ENCODE peak calls at places on chromosomes 3 and 15, in nine cellular contexts. One of them, this sample, is unnamed.

GRCh38 chr15:101451192-101451799 is 38.2 kb downstream of the PCSK6 start:
- DNase-seq in Peyer's patch: no peak
- DNase-seq in HepG2: no peak
- DNase-seq in psoas muscle: peak; percentile 76
- DNase-seq in tibial artery: peak; percentile 54
- DNase-seq in MG63: no peak
- DNase-seq in H7: no peak
- DNase-seq in GM12878: no peak
- DNase-seq in CD8-positive, alpha-beta memory T cell: no peak
- DNase-seq in this sample: no peak

GRCh38 chr3:196186661-196187573 is 24.3 kb downstream of the ZDHHC19 start:
- DNase-seq in Peyer's patch: no peak
- DNase-seq in HepG2: no peak
- DNase-seq in psoas muscle: no peak
- DNase-seq in tibial artery: no peak
- DNase-seq in MG63: no peak
- DNase-seq in H7: peak; percentile 89
- DNase-seq in GM12878: peak; percentile 64
- DNase-seq in CD8-positive, alpha-beta memory T cell: peak; percentile 35
- DNase-seq in this sample: peak; percentile 43

GRCh38 chr3:42498791-42499477 is 3.5 kb upstream of the VIPR1 start:
- DNase-seq in Peyer's patch: peak; percentile 43
- DNase-seq in HepG2: no peak
- DNase-seq in psoas muscle: no peak
- DNase-seq in tibial artery: peak; percentile 16
- DNase-seq in MG63: no peak
- DNase-seq in H7: peak; percentile 22
- DNase-seq in GM12878: no peak
- DNase-seq in CD8-positive, alpha-beta memory T cell: no peak
- DNase-seq in this sample: no peak

GRCh38 chr15:59388670-59389069 is 16.0 kb upstream of the MYO1E start:
- DNase-seq in Peyer's patch: no peak
- DNase-seq in HepG2: no peak
- DNase-seq in psoas muscle: no peak
- DNase-seq in tibial artery: no peak
- DNase-seq in MG63: no peak
- DNase-seq in H7: no peak
- DNase-seq in GM12878: no peak
- DNase-seq in CD8-positive, alpha-beta memory T cell: no peak
- DNase-seq in this sample: no peak

GRCh38 chr3:79385211-79385610 is 382.6 kb downstream of the ROBO1 start:
- DNase-seq in Peyer's patch: no peak
- DNase-seq in HepG2: no peak
- DNase-seq in psoas muscle: no peak
- DNase-seq in tibial artery: no peak
- DNase-seq in MG63: no peak
- DNase-seq in H7: no peak
- DNase-seq in GM12878: no peak
- DNase-seq in CD8-positive, alpha-beta memory T cell: no peak
- DNase-seq in this sample: no peak

GRCh38 chr3:25856902-25857518 is 67.1 kb downstream of the OXSM start:
- DNase-seq in Peyer's patch: no peak
- DNase-seq in HepG2: peak; percentile 23
- DNase-seq in psoas muscle: no peak
- DNase-seq in tibial artery: no peak
- DNase-seq in MG63: peak; percentile 0
- DNase-seq in H7: peak; percentile 31
- DNase-seq in GM12878: no peak
- DNase-seq in CD8-positive, alpha-beta memory T cell: no peak
- DNase-seq in this sample: no peak

GRCh38 chr15:81278306-81279029 is 45.5 kb downstream of the STARD5 start:
- DNase-seq in Peyer's patch: no peak
- DNase-seq in HepG2: no peak
- DNase-seq in psoas muscle: no peak
- DNase-seq in tibial artery: no peak
- DNase-seq in MG63: no peak
- DNase-seq in H7: no peak
- DNase-seq in GM12878: no peak
- DNase-seq in CD8-positive, alpha-beta memory T cell: no peak
- DNase-seq in this sample: no peak

GRCh38 chr3:53168175-53168923 is 7.3 kb downstream of the PRKCD start:
- DNase-seq in Peyer's patch: no peak
- DNase-seq in HepG2: no peak
- DNase-seq in psoas muscle: no peak
- DNase-seq in tibial artery: peak; percentile 43
- DNase-seq in MG63: no peak
- DNase-seq in H7: peak; percentile 82
- DNase-seq in GM12878: no peak
- DNase-seq in CD8-positive, alpha-beta memory T cell: no peak
- DNase-seq in this sample: no peak

GRCh38 chr3:109729111-109729510 is 391.8 kb upstream of the DPPA4 start:
- DNase-seq in Peyer's patch: no peak
- DNase-seq in HepG2: no peak
- DNase-seq in psoas muscle: no peak
- DNase-seq in tibial artery: no peak
- DNase-seq in MG63: no peak
- DNase-seq in H7: no peak
- DNase-seq in GM12878: no peak
- DNase-seq in CD8-positive, alpha-beta memory T cell: no peak
- DNase-seq in this sample: no peak

GRCh38 chr3:15271785-15272381 is 60.5 kb downstream of the SH3BP5 start:
- DNase-seq in Peyer's patch: no peak
- DNase-seq in HepG2: no peak
- DNase-seq in psoas muscle: no peak
- DNase-seq in tibial artery: no peak
- DNase-seq in MG63: no peak
- DNase-seq in H7: no peak
- DNase-seq in GM12878: peak; percentile 90
- DNase-seq in CD8-positive, alpha-beta memory T cell: peak; percentile 93
- DNase-seq in this sample: peak; percentile 73

GRCh38 chr3:28267984-28268849 is 26.8 kb downstream of the CMC1 start:
- DNase-seq in Peyer's patch: no peak
- DNase-seq in HepG2: no peak
- DNase-seq in psoas muscle: no peak
- DNase-seq in tibial artery: no peak
- DNase-seq in MG63: no peak
- DNase-seq in H7: no peak
- DNase-seq in GM12878: no peak
- DNase-seq in CD8-positive, alpha-beta memory T cell: no peak
- DNase-seq in this sample: peak; percentile 21

GRCh38 chr3:63920001-63920400 is 7.8 kb upstream of the SCAANT1 start:
- DNase-seq in Peyer's patch: no peak
- DNase-seq in HepG2: no peak
- DNase-seq in psoas muscle: no peak
- DNase-seq in tibial artery: no peak
- DNase-seq in MG63: no peak
- DNase-seq in H7: no peak
- DNase-seq in GM12878: no peak
- DNase-seq in CD8-positive, alpha-beta memory T cell: no peak
- DNase-seq in this sample: no peak

GRCh38 chr3:63921741-63922482 is 9.7 kb upstream of the SCAANT1 start:
- DNase-seq in Peyer's patch: no peak
- DNase-seq in HepG2: no peak
- DNase-seq in psoas muscle: no peak
- DNase-seq in tibial artery: no peak
- DNase-seq in MG63: no peak
- DNase-seq in H7: no peak
- DNase-seq in GM12878: peak; percentile 71
- DNase-seq in CD8-positive, alpha-beta memory T cell: no peak
- DNase-seq in this sample: no peak

GRCh38 chr3:63922800-63923199 is 10.6 kb upstream of the SCAANT1 start:
- DNase-seq in Peyer's patch: no peak
- DNase-seq in HepG2: no peak
- DNase-seq in psoas muscle: no peak
- DNase-seq in tibial artery: no peak
- DNase-seq in MG63: no peak
- DNase-seq in H7: no peak
- DNase-seq in GM12878: no peak
- DNase-seq in CD8-positive, alpha-beta memory T cell: no peak
- DNase-seq in this sample: no peak

GRCh38 chr3:63914312-63914711 is 2.1 kb upstream of the SCAANT1 start:
- DNase-seq in Peyer's patch: no peak
- DNase-seq in HepG2: no peak
- DNase-seq in psoas muscle: no peak
- DNase-seq in tibial artery: peak; percentile 30
- DNase-seq in MG63: no peak
- DNase-seq in H7: no peak
- DNase-seq in GM12878: no peak
- DNase-seq in CD8-positive, alpha-beta memory T cell: no peak
- DNase-seq in this sample: peak; percentile 61

DNA sequence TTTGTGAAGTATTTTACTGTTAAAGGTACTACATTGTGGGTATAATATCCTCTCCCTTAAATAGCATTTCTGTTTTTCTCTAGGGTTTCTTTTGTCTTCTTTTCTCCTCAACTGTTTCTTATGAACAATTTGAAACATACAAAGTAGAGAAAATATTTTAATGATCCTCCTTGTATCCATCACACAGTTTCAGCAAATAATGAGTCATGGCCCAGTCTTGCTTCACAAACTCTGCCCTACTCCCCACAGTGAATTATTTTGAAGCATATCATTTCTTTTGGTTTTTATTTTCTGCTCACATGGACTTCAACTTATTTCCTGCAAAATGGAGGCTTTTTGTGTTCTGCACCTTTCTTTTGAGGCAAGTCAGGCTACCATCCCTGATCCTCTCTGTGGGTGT is 6.1 kb upstream of the SCAANT1 start:
- DNase-seq in Peyer's patch: no peak
- DNase-seq in HepG2: no peak
- DNase-seq in psoas muscle: no peak
- DNase-seq in tibial artery: no peak
- DNase-seq in MG63: no peak
- DNase-seq in H7: no peak
- DNase-seq in GM12878: no peak
- DNase-seq in CD8-positive, alpha-beta memory T cell: no peak
- DNase-seq in this sample: no peak
- H3K36me3 ChIP-seq in Peyer's patch: no peaks in the 10 kb centered on the region
- H3K36me3 ChIP-seq in HepG2: peaks cover 14% of the 10 kb centered on the region
- H3K36me3 ChIP-seq in psoas muscle: peaks cover 61% of the 10 kb centered on the region
- H3K36me3 ChIP-seq in tibial artery: peaks cover 45% of the 10 kb centered on the region
- H3K36me3 ChIP-seq in MG63: peaks cover 37% of the 10 kb centered on the region
- H3K36me3 ChIP-seq in H7: no peaks in the 10 kb centered on the region
- H3K36me3 ChIP-seq in GM12878: no peaks in the 10 kb centered on the region
- H3K36me3 ChIP-seq in CD8-positive, alpha-beta memory T cell: peaks cover 5% of the 10 kb centered on the region
- H3K36me3 ChIP-seq in this sample: no peaks in the 10 kb centered on the region

GRCh38 chr15:29699791-29700190 is 122.5 kb downstream of the TJP1 start:
- DNase-seq in Peyer's patch: no peak
- DNase-seq in HepG2: no peak
- DNase-seq in psoas muscle: no peak
- DNase-seq in tibial artery: no peak
- DNase-seq in MG63: no peak
- DNase-seq in H7: no peak
- DNase-seq in GM12878: no peak
- DNase-seq in CD8-positive, alpha-beta memory T cell: no peak
- DNase-seq in this sample: no peak

GRCh38 chr15:29700296-29700695 is 122.0 kb downstream of the TJP1 start:
- DNase-seq in Peyer's patch: no peak
- DNase-seq in HepG2: peak; percentile 24
- DNase-seq in psoas muscle: no peak
- DNase-seq in tibial artery: no peak
- DNase-seq in MG63: no peak
- DNase-seq in H7: no peak
- DNase-seq in GM12878: no peak
- DNase-seq in CD8-positive, alpha-beta memory T cell: no peak
- DNase-seq in this sample: no peak

GRCh38 chr15:29708519-29708918 is 113.7 kb downstream of the TJP1 start:
- DNase-seq in Peyer's patch: no peak
- DNase-seq in HepG2: no peak
- DNase-seq in psoas muscle: no peak
- DNase-seq in tibial artery: no peak
- DNase-seq in MG63: no peak
- DNase-seq in H7: no peak
- DNase-seq in GM12878: no peak
- DNase-seq in CD8-positive, alpha-beta memory T cell: no peak
- DNase-seq in this sample: no peak

GRCh38 chr15:29701151-29701550 is 121.1 kb downstream of the TJP1 start:
- DNase-seq in Peyer's patch: no peak
- DNase-seq in HepG2: no peak
- DNase-seq in psoas muscle: no peak
- DNase-seq in tibial artery: no peak
- DNase-seq in MG63: no peak
- DNase-seq in H7: no peak
- DNase-seq in GM12878: no peak
- DNase-seq in CD8-positive, alpha-beta memory T cell: no peak
- DNase-seq in this sample: no peak

DNA sequence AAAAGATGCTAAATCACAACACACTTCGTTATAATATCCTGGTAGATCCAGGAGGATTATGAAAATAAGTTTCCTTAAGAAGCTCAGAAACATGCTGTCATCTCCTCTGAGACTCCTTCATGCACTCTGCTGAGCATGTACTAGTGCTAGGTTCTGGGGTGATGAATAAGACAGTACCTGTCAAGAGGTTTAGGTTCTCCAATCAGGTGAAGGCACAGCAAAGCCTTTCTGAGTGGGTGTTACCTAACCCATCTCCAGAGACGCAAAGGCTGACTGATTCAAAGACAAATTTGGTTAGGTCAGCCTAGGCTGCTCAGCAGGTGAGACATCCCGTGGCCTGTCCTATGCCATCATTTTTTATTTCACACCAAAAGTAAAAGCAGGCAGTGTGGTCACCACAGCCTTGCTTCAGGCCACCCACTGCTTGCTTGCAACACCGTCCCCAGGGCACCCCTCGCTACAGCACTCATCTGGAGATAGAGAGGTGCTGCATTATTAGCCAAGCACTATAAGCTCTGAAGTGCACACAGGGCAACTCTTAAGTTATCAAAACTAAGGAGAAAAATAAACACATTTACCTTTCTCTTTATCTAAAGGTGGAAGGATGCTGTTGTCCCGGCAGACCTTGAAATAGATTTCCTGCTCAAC is 117.2 kb downstream of the TJP1 start:
- DNase-seq in Peyer's patch: no peak
- DNase-seq in HepG2: no peak
- DNase-seq in psoas muscle: no peak
- DNase-seq in tibial artery: no peak
- DNase-seq in MG63: no peak
- DNase-seq in H7: no peak
- DNase-seq in GM12878: no peak
- DNase-seq in CD8-positive, alpha-beta memory T cell: no peak
- DNase-seq in this sample: no peak
- H3K36me3 ChIP-seq in Peyer's patch: no peaks in the 10 kb centered on the region
- H3K36me3 ChIP-seq in HepG2: peaks cover 15% of the 10 kb centered on the region
- H3K36me3 ChIP-seq in psoas muscle: peaks cover 100% of the 10 kb centered on the region
- H3K36me3 ChIP-seq in tibial artery: peaks cover 95% of the 10 kb centered on the region
- H3K36me3 ChIP-seq in MG63: peaks cover 75% of the 10 kb centered on the region
- H3K36me3 ChIP-seq in H7: peaks cover 34% of the 10 kb centered on the region
- H3K36me3 ChIP-seq in GM12878: no peaks in the 10 kb centered on the region
- H3K36me3 ChIP-seq in CD8-positive, alpha-beta memory T cell: no peaks in the 10 kb centered on the region
- H3K36me3 ChIP-seq in this sample: no peaks in the 10 kb centered on the region

GRCh38 chr3:124992041-124992440 is 57.5 kb upstream of the MUC13 start:
- DNase-seq in Peyer's patch: peak; percentile 75
- DNase-seq in HepG2: peak; percentile 70
- DNase-seq in psoas muscle: no peak
- DNase-seq in tibial artery: no peak
- DNase-seq in MG63: no peak
- DNase-seq in H7: no peak
- DNase-seq in GM12878: no peak
- DNase-seq in CD8-positive, alpha-beta memory T cell: no peak
- DNase-seq in this sample: peak; percentile 57
- H3K36me3 ChIP-seq in Peyer's patch: no peaks in the 10 kb centered on the region
- H3K36me3 ChIP-seq in HepG2: peaks cover 24% of the 10 kb centered on the region
- H3K36me3 ChIP-seq in psoas muscle: peaks cover 62% of the 10 kb centered on the region
- H3K36me3 ChIP-seq in tibial artery: peaks cover 89% of the 10 kb centered on the region
- H3K36me3 ChIP-seq in MG63: peaks cover 92% of the 10 kb centered on the region
- H3K36me3 ChIP-seq in H7: peaks cover 2% of the 10 kb centered on the region
- H3K36me3 ChIP-seq in GM12878: peaks cover 4% of the 10 kb centered on the region
- H3K36me3 ChIP-seq in CD8-positive, alpha-beta memory T cell: peaks cover 42% of the 10 kb centered on the region
- H3K36me3 ChIP-seq in this sample: no peaks in the 10 kb centered on the region

GRCh38 chr15:42210703-42211102 is 2.6 kb upstream of the VPS39 start:
- DNase-seq in Peyer's patch: no peak
- DNase-seq in HepG2: no peak
- DNase-seq in psoas muscle: no peak
- DNase-seq in tibial artery: no peak
- DNase-seq in MG63: no peak
- DNase-seq in H7: no peak
- DNase-seq in GM12878: no peak
- DNase-seq in CD8-positive, alpha-beta memory T cell: no peak
- DNase-seq in this sample: no peak
- H3K36me3 ChIP-seq in Peyer's patch: no peaks in the 10 kb centered on the region
- H3K36me3 ChIP-seq in HepG2: peaks cover 11% of the 10 kb centered on the region
- H3K36me3 ChIP-seq in psoas muscle: peaks cover 61% of the 10 kb centered on the region
- H3K36me3 ChIP-seq in tibial artery: peaks cover 49% of the 10 kb centered on the region
- H3K36me3 ChIP-seq in MG63: peaks cover 54% of the 10 kb centered on the region
- H3K36me3 ChIP-seq in H7: peaks cover 4% of the 10 kb centered on the region
- H3K36me3 ChIP-seq in GM12878: peaks cover 3% of the 10 kb centered on the region
- H3K36me3 ChIP-seq in CD8-positive, alpha-beta memory T cell: peaks cover 11% of the 10 kb centered on the region
- H3K36me3 ChIP-seq in this sample: no peaks in the 10 kb centered on the region

This sample was measured in transverse colon.